ENCODE peak calls at places on chromosomes 3 and 15, in four cellular contexts. I, P, E and V are unnamed samples.

GRCh38 chr3:13657660-13658435 is 108.9 kb downstream of the FBLN2 start:
- DNase-seq in P (peak; percentile 89), E (no peak), I (peak; percentile 63), V (peak; percentile 98)

GRCh38 chr3:138923531-138923994 is 23.4 kb downstream of the FOXL2 start:
- DNase-seq in I (peak; percentile 91), E (peak; percentile 75), P (peak; percentile 78), V (peak; percentile 63)

GRCh38 chr15:87167055-87167454 is 1087.4 kb downstream of the AGBL1 start:
- DNase-seq in P (no peak), E (no peak), I (no peak), V (no peak)

GRCh38 chr15:29622637-29623036 is 199.6 kb downstream of the TJP1 start:
- DNase-seq in I (peak; percentile 22), P (no peak), E (no peak), V (no peak)

GRCh38 chr3:115388166-115388565 is 235.1 kb upstream of the GAP43 start:
- DNase-seq in P (no peak), I (no peak), E (no peak), V (no peak)

GRCh38 chr3:49804141-49805041 is 1.3 kb downstream of the INKA1 start:
- DNase-seq in I (no peak), E (no peak), P (no peak), V (no peak)

GRCh38 chr3:181629029-181629428 is 82.7 kb upstream of the SOX2 start:
- DNase-seq in I (no peak), P (no peak), E (no peak), V (peak; percentile 5)

GRCh38 chr3:61541694-61542093 is 19.7 kb upstream of the PTPRG start:
- DNase-seq in I (no peak), P (no peak), E (no peak), V (no peak)

GRCh38 chr3:24272408-24272807 is 222.2 kb downstream of the THRB start:
- DNase-seq in P (no peak), I (no peak), E (no peak), V (no peak)

GRCh38 chr3:114052216-114052615 is 4.1 kb downstream of the CCDC191 start:
- DNase-seq in I (no peak), P (no peak), E (no peak), V (no peak)

GRCh38 chr3:114060906-114061655 is 4.5 kb downstream of the QTRT2 start:
- DNase-seq in I (no peak), E (no peak), P (no peak), V (no peak)

GRCh38 chr3:114058646-114059045 is 2.1 kb downstream of the QTRT2 start:
- DNase-seq in E (no peak), I (no peak), P (no peak), V (no peak)

GRCh38 chr3:114057011-114057347 is 442 bp downstream of the QTRT2 start:
- DNase-seq in I (no peak), P (no peak), E (no peak), V (no peak)

GRCh38 chr3:114056130-114057010 is at the start of the genes CCDC191 and QTRT2:
- DNase-seq in I (peak; percentile 99), P (peak; percentile 89), E (peak; percentile 98), V (peak; percentile 82)
- TF ChIP-seq POLR2A in I (no peak), P (peak; percentile 71), E (peak; percentile 76), V (peak; percentile 33)

DNA sequence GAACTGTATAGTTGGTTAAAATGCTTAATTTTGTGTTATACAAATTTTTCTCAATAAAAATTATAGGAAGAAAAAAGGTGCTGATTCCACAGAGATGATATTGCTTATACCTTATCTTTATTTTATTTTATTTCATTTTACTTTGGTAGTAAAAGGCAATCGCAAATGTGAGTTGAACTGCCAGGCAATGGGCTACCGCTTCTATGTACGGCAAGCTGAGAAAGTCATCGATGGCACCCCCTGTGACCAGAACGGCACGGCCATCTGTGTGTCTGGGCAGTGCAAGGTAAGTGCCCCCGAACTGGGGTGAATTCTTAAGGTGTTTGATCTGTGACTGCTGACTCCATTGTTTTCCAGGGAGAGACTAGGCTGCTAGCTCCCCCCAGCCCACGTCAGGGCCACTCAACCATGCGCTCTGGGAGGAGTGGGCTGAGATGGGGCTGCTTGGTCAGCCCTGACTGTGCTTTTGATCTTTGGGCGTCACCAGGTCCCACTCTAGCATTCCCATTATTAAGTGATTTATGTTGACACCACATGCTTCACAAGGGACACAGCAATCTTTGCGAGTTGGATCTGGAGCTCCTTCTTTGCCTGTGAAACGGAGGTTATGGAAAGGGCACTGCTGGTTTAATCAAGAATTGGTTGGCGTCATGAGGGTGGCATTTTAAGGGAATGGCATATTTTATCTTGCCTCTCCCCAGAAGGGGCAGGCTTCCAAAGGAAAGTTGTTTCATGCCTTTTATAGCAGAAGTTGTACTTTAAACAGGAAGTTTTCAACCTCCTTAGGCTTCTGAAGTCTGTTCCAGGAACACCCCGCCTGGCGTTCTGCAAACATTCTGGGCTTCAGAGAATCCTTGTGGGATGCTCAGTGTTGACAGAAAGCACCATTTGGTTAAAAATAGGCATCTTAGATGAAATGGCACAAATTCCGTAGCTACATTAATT is 296.5 kb downstream of the THSD4 start:
- DNase-seq in E (no peak), I (no peak), P (no peak), V (no peak)
- TF ChIP-seq POLR2A in E (no peak), I (no peak), P (no peak), V (no peak)

DNA sequence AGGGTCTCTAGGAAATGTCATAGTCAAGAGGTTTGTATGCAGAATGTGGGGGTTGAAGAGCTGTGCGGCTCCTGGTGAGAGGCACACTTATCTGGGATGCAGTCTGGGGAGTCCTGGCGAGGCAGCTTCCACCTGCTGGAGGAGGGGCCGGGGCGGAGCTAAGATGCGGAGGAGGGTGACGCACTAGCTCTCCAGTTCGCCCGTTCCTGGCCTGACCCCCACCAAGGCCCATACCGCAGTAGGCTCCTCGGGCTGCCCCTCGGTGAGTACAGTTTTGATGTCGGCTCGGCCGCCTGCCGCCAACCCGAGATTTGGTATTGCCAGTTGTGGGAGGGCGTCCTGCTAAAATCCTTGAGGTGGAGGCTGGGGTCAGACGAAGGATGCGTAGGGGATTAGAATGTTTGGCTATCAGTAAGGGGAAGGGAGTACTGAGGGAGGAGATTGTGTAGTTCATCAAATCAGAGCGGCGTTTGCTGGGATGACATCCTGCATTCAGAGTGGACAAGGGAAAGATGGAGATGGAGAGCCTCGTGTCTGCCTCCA is at the start of gene SCG5:
- DNase-seq in P (peak; percentile 75), E (no peak), I (peak; percentile 62), V (peak; percentile 48)
- TF ChIP-seq POLR2A in P (peak; percentile 81), E (no peak), I (no peak), V (peak; percentile 27)

GRCh38 chr15:92810418-92811138 is 89.5 kb upstream of the CHD2 start:
- DNase-seq in P (peak; percentile 72), E (no peak), I (peak; percentile 84), V (no peak)
- TF ChIP-seq POLR2A in P (peak; percentile 88), E (peak; percentile 46), I (peak; percentile 40), V (peak; percentile 17)

DNA sequence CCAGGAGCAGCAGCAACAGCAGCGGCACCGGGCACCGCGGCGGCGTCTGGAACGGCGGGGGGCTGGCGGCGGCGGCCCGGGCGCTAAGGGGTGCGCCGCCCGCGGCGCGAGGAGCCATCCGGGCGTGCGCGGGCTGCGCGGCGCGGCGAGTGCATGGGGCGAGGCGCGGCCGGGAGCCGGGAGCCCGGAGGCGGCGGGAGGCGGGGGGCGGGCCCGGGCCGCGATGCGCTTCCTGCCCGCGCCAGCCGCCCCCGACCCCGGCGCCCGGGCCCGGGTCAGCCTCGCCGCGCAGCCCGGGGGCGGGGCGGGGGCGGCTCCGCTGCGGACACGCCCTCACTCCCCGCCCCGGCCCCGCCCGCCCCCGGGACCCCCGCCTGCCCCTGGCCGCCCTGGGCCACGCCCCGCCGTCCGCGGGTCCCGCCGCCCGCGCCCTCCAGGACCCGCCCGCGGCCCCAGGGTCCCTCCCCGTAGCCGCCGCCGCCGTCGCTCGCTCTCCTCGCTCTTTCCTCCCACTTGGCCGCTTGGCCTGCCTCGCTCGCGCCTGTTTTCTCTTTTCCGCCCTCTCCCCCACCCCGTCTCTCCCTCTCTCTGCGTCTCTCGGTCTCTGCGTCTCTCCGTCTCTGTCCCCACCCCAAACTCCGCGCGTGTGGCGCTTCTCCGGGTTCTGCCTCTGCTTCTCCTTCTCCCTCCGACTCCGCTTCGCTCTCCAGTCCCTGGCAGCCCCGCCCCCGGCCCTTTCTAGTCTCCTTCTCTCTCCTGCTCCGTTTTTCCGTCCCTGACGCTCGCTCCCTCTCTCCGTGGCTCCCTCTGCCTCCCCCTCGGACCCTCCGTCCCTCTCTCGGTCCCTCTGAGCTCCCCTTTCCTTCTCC is at the start of gene PLXND1:
- DNase-seq in I (peak; percentile 64), E (no peak), P (peak; percentile 93), V (peak; percentile 87)
- TF ChIP-seq POLR2A in I (no peak), E (no peak), P (peak; percentile 71), V (peak; percentile 63)